ENCODE peak calls at places on chromosomes 7 and 10, in four cellular contexts. K is K562, B is HepG2, T is GM12878. Z is an unnamed sample.

GRCh38 chr7:7812112-7812511 is 93.7 kb upstream of the RPA3 start:
- DNase-seq in K (no peak), B (no peak), T (no peak), Z (no peak)

GRCh38 chr10:97969538-97969937 is 60.9 kb downstream of the CRTAC1 start:
- DNase-seq in K (no peak), B (no peak), T (no peak), Z (no peak)

GRCh38 chr7:134515569-134516468 is 11.5 kb upstream of the AKR1B10 start:
- DNase-seq in K (no peak), B (no peak), T (no peak), Z (peak)

GRCh38 chr10:66656499-66656898 is 269.3 kb upstream of the LRRTM3 start:
- DNase-seq in K (no peak), B (no peak), T (no peak), Z (no peak)

GRCh38 chr7:80133361-80134104 is 1.1 kb upstream of the GNAI1 start:
- DNase-seq in K (no peak), B (peak), T (no peak), Z (no peak)

GRCh38 chr7:42650701-42651100 is 261.2 kb downstream of the C7orf25 start:
- DNase-seq in K (no peak), B (no peak), T (no peak), Z (no peak)

GRCh38 chr7:149440222-149440621 is 20.6 kb downstream of the ZNF777 start:
- DNase-seq in K (no peak), B (no peak), T (no peak), Z (peak)

GRCh38 chr7:143384741-143385631 is 3.8 kb downstream of the ZYX start:
- DNase-seq in K (no peak), B (no peak), T (no peak), Z (no peak)

GRCh38 chr7:130127404-130128395 is 57.4 kb downstream of the KLHDC10 start:
- DNase-seq in K (no peak), B (no peak), T (no peak), Z (no peak)

GRCh38 chr10:58641095-58641531 is 128.4 kb downstream of the BICC1 start:
- DNase-seq in K (no peak), B (peak), T (no peak), Z (no peak)
- TF ChIP-seq CBX5 in K (no peak), B (no peak), T (no peak), Z (no peak)

DNA sequence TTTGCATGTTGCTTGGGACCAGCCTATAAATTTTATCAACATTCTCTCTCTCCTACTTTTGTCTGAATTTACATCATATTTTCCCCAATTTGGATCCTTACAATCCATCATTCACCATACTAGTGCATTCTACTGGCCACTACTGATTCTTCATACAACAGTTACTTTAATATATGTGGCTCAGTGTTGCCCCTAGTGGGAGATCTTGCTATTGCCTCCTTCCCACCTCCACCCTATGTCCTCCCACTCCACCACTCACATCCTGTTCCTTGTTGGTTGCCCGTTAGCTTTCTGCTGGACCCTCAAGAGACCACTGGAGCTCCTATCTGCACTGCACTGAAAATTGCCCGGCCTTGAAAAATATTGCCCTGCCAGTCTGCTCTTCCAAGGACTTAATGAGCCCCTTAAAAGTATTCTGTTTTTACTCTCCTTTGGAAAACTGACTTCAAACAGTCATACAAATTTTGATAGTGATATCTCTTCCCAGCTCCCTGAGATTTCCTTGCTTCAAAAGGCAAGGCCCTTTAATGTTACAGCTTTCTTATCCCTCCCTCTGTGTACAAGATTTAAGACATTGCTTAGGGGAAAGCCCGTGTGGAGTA is 243.2 kb upstream of the TMEM229A start:
- DNase-seq in K (peak), B (peak), T (no peak), Z (peak)
- TF ChIP-seq CBX5 in K (no peak), B (no peak), T (no peak), Z (no peak)

DNA sequence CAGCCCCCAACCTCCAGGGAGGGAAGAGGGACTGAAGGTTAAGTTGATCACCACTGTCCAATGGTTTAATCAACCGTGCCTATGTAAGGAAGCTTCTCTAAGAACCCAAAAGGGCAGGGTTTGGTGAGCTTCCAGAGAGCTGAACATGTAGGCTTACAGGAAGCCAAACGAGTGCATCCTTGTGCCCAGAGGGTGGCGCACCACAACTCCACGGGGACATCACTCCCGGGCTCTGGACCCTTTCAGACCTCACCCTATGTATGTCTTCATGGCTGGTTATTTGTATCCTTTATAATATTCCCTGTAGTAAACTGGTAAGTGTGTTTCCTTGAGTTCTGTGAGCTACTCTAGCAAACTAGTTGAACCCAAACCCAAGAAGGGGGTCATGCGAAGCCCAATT is 11.5 kb upstream of the NFKB2 start:
- DNase-seq in K (peak), B (no peak), T (no peak), Z (no peak)
- TF ChIP-seq CBX5 in K (no peak), B (no peak), T (no peak), Z (no peak)

GRCh38 chr7:107318523-107319160 is 149.8 kb downstream of the HBP1 start:
- DNase-seq in K (peak), B (no peak), T (no peak), Z (no peak)
- TF ChIP-seq CBX5 in K (no peak), B (no peak), T (no peak), Z (no peak)

DNA sequence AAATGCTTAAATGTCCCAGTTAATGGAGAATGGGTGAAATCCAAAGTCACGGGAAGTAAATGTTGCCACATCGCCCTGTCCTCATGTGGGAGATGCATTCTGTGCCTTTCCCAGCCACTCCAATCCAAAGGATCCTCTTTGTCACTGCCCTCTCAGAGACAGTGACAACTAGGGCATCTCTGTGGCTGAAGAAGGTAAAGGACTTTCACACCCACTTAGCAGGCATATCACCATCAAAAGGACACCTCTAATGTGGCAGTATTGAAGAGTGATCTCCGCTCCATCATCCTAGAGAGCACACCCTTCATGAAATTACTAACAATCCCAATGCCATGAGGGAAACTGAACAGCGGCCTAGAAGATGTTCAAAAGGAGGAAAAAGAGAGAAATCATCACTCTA is 13.6 kb downstream of the ATXN7L1 start:
- DNase-seq in K (no peak), B (no peak), T (no peak), Z (no peak)
- TF ChIP-seq CBX5 in K (no peak), B (no peak), T (no peak), Z (no peak)

DNA sequence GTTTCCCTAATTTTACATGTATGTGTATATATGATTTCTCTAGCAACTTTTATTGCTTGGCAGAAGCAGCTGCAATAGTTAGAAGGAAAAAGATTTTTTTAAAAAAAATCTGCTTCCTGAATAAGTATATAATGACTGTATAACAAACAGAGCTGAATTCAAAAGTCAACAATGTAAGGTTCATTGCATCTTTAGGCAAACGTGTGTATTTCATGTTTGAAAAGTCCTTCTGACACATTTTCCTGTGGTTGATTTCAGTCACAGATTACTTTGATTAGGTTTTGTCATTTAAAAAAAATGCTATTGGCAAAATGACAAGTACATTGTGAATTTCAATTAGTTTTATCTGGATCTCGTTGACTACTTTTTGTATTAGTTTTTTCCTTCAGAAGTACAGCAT is 231.0 kb downstream of the CSTF2T start:
- DNase-seq in K (no peak), B (no peak), T (no peak), Z (no peak)
- TF ChIP-seq CBX5 in K (no peak), B (no peak), T (no peak), Z (no peak)

GRCh38 chr7:55887786-55888185 is 530 bp downstream of the ZNF713 start:
- DNase-seq in K (peak), B (no peak), T (no peak), Z (no peak)
- TF ChIP-seq CBX5 in K (no peak), B (no peak), T (no peak), Z (no peak)

DNA sequence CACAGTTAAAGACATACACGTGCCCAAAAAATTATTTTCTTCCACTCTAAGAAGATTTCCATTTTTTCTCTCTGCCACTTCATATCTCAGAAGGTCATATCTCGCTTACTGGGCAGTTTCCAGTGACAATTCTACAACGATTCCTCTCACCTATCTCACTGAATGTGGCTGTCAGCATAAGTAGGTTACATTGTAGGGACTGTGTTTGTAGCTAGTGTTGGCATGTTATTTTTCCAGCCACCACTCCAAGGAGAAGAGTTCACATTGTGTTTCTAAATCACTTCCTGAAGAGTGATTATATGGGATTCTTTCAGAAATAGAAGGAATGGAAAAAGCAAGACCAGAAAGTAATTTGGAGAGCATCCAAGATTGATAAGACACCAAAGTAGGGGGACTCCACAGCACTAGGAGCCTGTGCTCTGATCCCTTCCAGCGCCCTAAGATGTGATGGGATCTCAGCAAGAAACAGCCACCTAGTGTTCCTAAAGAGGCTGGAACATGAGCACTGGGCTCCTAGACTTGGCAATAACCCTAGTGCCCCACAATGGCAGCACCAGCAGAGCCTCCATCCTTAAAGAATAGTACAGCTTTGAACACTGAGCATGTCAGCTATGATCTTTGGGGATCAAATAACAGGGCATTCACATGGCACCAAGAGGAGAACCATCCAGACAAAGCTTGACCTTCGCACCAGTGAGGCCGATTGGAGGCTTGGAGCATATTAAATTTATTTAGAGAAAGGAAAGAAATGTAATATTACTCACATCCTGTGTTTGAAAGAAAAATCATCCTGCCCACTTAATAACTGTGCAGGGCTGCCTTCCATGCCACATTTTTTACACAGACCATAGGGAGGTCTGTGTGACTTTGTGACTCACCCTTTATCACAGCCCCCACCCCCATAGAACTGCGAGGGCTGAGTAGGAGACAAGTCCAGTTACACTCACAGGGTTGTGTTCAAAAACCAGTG is 51.8 kb downstream of the CAV1 start:
- DNase-seq in K (no peak), B (no peak), T (no peak), Z (no peak)
- TF ChIP-seq CBX5 in K (no peak), B (no peak), T (no peak), Z (no peak)

GRCh38 chr7:23474098-23474828 is 4.0 kb upstream of the IGF2BP3 start:
- DNase-seq in K (peak), B (peak), T (peak), Z (peak)

GRCh38 chr7:23472046-23472445 is 1.8 kb upstream of the IGF2BP3 start:
- DNase-seq in K (no peak), B (no peak), T (no peak), Z (no peak)

GRCh38 chr7:23473848-23474097 is 3.5 kb upstream of the IGF2BP3 start:
- DNase-seq in K (no peak), B (peak), T (no peak), Z (no peak)

GRCh38 chr7:23472556-23472955 is 2.3 kb upstream of the IGF2BP3 start:
- DNase-seq in K (no peak), B (no peak), T (no peak), Z (no peak)

DNA sequence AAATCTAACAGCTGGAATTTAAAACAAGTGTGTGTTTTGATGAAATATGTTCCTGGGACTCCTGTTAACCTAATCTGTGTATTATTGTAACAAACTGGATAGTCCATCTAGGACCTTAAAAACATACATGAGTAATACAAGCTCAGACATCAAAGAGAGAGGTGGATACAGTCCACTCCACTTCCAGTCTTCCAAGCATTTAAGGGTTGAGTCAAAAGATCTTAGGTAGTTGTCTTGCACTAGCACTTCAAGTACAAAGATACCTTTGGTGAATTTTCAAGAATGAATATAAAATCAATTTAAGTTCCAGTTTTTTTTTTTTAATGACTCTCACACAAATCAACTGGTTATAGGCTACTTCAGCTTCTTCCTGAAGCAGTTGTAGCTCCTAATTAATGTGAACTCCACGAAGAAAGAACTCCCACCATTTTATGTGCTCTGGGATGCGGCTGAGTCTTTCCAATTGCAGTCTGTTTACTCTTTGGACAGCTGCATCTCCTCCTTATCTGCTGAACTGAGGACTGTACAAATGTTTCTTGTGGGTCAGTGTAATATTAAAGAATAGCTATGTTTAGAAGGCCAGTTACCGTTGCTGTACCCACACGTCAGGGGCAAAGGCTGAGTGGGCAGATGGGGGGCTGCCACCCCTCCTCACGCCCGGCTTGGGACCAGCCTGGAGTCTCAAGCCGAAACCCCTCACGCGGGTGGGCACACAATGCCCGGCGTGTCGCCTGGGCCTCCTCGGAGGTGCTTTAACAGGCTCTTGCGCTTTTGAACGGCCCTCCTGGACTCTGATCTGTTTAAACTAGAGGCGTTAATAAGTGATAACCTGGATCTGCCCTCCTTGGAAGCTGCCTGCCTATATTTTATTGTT is 2.9 kb upstream of the IGF2BP3 start:
- DNase-seq in K (peak), B (peak), T (no peak), Z (peak)
- TF ChIP-seq CBX5 in K (no peak), B (no peak), T (no peak), Z (no peak)